ENCODE peak calls at places on chromosomes 13 and 19, in four cellular contexts. D, B, N and O are unnamed samples.

GRCh38 chr13:113723400-113724015 is 35.5 kb upstream of the TMEM255B start:
- DNase-seq in D (peak; percentile 22), B (no peak), N (no peak), O (no peak)

GRCh38 chr19:2733930-2734588 is 5.8 kb downstream of the SLC39A3 start:
- DNase-seq in D (no peak), B (no peak), N (no peak), O (no peak)

GRCh38 chr19:7657047-7657779 is 11.6 kb upstream of the RETN start:
- DNase-seq in D (no peak), B (no peak), N (no peak), O (no peak)

GRCh38 chr13:36559388-36559787 is 114.4 kb upstream of the SERTM1 start:
- DNase-seq in D (no peak), B (no peak), N (no peak), O (no peak)

GRCh38 chr13:110916671-110917142 is 1.8 kb upstream of the ANKRD10 start:
- DNase-seq in D (no peak), B (no peak), N (no peak), O (no peak)

GRCh38 chr13:59950201-59950730 is 213.5 kb downstream of the DIAPH3 start:
- DNase-seq in D (no peak), B (no peak), N (no peak), O (no peak)

GRCh38 chr19:1250374-1251232 is 2.2 kb downstream of the MIDN start:
- DNase-seq in D (peak; percentile 73), B (peak; percentile 74), N (peak; percentile 74), O (no peak)

GRCh38 chr13:58018020-58018419 is 386.5 kb downstream of the PCDH17 start:
- DNase-seq in D (no peak), B (no peak), N (no peak), O (no peak)

GRCh38 chr19:18232540-18233223 is 6.4 kb upstream of the PDE4C start:
- DNase-seq in D (no peak), B (no peak), N (no peak), O (no peak)

GRCh38 chr13:31001647-31002046 is 69.2 kb downstream of the TEX26 start:
- DNase-seq in D (no peak), B (no peak), N (no peak), O (no peak)

GRCh38 chr13:65600702-65601101 is 1629.4 kb downstream of the PCDH9 start:
- DNase-seq in D (no peak), B (no peak), N (no peak), O (no peak)

GRCh38 chr19:52786078-52786463 is 520 bp downstream of the ZNF600 start:
- DNase-seq in D (peak; percentile 59), B (no peak), N (no peak), O (no peak)

GRCh38 chr13:61728468-61728867 is 312.8 kb upstream of the PCDH20 start:
- DNase-seq in D (no peak), B (no peak), N (no peak), O (no peak)

GRCh38 chr19:13022859-13023636 is 27.8 kb downstream of the NFIX start:
- DNase-seq in D (no peak), B (no peak), N (peak; percentile 87), O (peak; percentile 88)

GRCh38 chr13:35333157-35333556 is 143.3 kb downstream of the MAB21L1 start:
- DNase-seq in D (no peak), B (no peak), N (no peak), O (no peak)

GRCh38 chr19:6632002-6632621 is 37.8 kb downstream of the TNFSF14 start:
- DNase-seq in D (no peak), B (peak; percentile 92), N (no peak), O (no peak)

GRCh38 chr13:29503041-29503837 is 92.2 kb downstream of the SLC7A1 start:
- DNase-seq in D (no peak), B (no peak), N (no peak), O (no peak)

GRCh38 chr19:50318438-50318837 is 10.7 kb downstream of the KCNC3 start:
- DNase-seq in D (no peak), B (no peak), N (no peak), O (no peak)

GRCh38 chr13:75049936-75050335 is 432.0 kb downstream of the TBC1D4 start:
- DNase-seq in D (no peak), B (no peak), N (no peak), O (no peak)

GRCh38 chr19:5719274-5719960 is 529 bp downstream of the LONP1 start:
- DNase-seq in D (no peak), B (peak; percentile 52), N (no peak), O (no peak)

GRCh38 chr13:40776681-40777165 is 5.7 kb upstream of the MRPS31 start:
- DNase-seq in D (no peak), B (peak; percentile 67), N (no peak), O (no peak)

GRCh38 chr13:70023506-70023905 is 84.1 kb upstream of the ATXN8OS start:
- DNase-seq in D (no peak), B (no peak), N (no peak), O (no peak)

GRCh38 chr13:23506071-23506820 is 64.0 kb upstream of the TNFRSF19 start:
- DNase-seq in D (no peak), B (no peak), N (no peak), O (no peak)

GRCh38 chr13:44117351-44117750 is 237.6 kb downstream of the LACC1 start:
- DNase-seq in D (no peak), B (peak; percentile 24), N (no peak), O (no peak)

GRCh38 chr13:98478134-98479129 is 98.5 kb downstream of the STK24 start:
- DNase-seq in D (no peak), B (peak; percentile 6), N (no peak), O (no peak)

GRCh38 chr13:79481685-79482052 is 714 bp downstream of the NDFIP2 start:
- DNase-seq in D (no peak), B (peak; percentile 16), N (no peak), O (peak; percentile 22)

GRCh38 chr13:28558126-28558525 is 63.2 kb upstream of the FLT1 start:
- DNase-seq in D (no peak), B (no peak), N (no peak), O (no peak)

GRCh38 chr13:100301418-100301817 is 212.5 kb downstream of the PCCA start:
- DNase-seq in D (no peak), B (no peak), N (no peak), O (no peak)

GRCh38 chr13:75417647-75418046 is 64.3 kb downstream of the TBC1D4 start:
- DNase-seq in D (no peak), B (no peak), N (no peak), O (no peak)

GRCh38 chr19:38691938-38692457 is 44.5 kb downstream of the ACTN4 start:
- DNase-seq in D (peak; percentile 52), B (no peak), N (no peak), O (no peak)

GRCh38 chr19:52343548-52343947 is 7.5 kb downstream of the ZNF610 start:
- DNase-seq in D (no peak), B (peak; percentile 79), N (peak; percentile 20), O (no peak)

GRCh38 chr19:5480427-5480836 is 25.2 kb downstream of the ZNRF4 start:
- DNase-seq in D (no peak), B (peak; percentile 42), N (no peak), O (no peak)

GRCh38 chr13:23609414-23610186 is 39.4 kb downstream of the TNFRSF19 start:
- DNase-seq in D (no peak), B (no peak), N (no peak), O (no peak)

GRCh38 chr13:114035186-114035582 is 61.3 kb upstream of the C13orf46 start:
- DNase-seq in D (no peak), B (no peak), N (no peak), O (no peak)

GRCh38 chr19:1452802-1453524 is 3.0 kb downstream of the APC2 start:
- DNase-seq in D (no peak), B (no peak), N (no peak), O (no peak)

GRCh38 chr19:40862785-40863184 is 12.5 kb upstream of the CYP2A6 start:
- DNase-seq in D (no peak), B (no peak), N (no peak), O (no peak)

GRCh38 chr13:105395041-105395440 is 1140.4 kb downstream of the EFNB2 start:
- DNase-seq in D (no peak), B (no peak), N (no peak), O (no peak)

GRCh38 chr19:33278403-33279269 is 23.7 kb downstream of the CEBPA start:
- DNase-seq in D (no peak), B (no peak), N (no peak), O (peak; percentile 95)

GRCh38 chr19:4014541-4015491 is 7.3 kb downstream of the PIAS4 start:
- DNase-seq in D (peak; percentile 67), B (peak; percentile 14), N (peak; percentile 64), O (no peak)

DNA sequence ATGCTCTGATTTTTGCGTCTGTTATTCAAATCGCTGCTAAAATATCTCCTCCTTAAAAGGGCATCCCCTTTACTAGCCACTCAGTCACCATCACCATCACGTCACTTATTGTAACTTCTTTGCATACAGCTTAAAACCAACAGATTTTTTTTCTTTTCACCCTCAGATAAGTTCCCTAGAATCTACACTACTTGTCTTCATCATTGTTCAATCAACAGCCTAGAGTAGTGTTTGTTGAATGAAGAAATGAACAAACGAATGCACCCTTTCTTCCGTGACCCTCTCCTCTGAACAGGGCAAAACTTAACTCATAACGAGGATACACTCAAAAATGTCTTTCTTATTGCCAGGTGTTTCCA is 1.1 kb upstream of the AKAP11 start:
- DNase-seq in D (no peak), B (no peak), N (no peak), O (no peak)
- H3K27ac ChIP-seq in D (no peak overlapping the region), B (peak overlapping the region; percentile 75), N (peak overlapping the region; percentile 91), O (peak overlapping the region; percentile 84)

GRCh38 chr13:49421391-49421790 is 22.5 kb downstream of the CAB39L start:
- DNase-seq in D (no peak), B (peak; percentile 83), N (no peak), O (peak; percentile 61)
- TF ChIP-seq CTCF in D (no peak), B (peak; percentile 80), N (no peak), O (peak; percentile 44)

DNA sequence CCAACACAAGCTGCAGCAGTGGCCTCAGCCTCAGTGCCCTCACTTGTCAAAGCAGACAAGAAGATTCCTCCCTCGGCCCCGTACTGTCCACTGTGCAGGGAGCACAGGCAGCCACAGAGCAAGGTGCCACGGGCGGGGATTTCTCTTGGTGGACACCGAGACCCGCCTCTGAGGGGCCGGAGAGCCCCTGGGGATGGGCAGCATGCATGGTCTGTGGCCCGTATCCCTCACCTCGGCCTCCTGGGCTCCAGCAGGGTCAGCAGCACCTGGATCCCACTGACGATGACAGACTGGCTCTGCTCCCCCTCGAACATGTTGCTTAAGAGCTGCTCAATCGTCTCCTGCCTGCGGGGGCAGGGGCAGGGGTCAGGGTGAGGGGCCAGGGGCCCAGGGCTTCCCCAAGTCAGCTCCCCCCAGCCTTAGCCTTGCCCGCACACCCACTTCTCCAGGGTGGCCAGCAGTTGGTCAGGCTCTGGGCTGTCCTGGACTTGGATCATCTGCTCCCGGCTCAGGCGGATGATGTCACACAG is 13.4 kb upstream of the TMEM86B start:
- DNase-seq in D (peak; percentile 45), B (no peak), N (no peak), O (no peak)
- H3K36me3 ChIP-seq in D (peaks cover 5% of the 10 kb centered on the region), B (peaks cover 99% of the 10 kb centered on the region), N (peaks cover 97% of the 10 kb centered on the region), O (peaks cover 58% of the 10 kb centered on the region)

GRCh38 chr19:29662604-29663404 is 2.5 kb upstream of the PLEKHF1 start:
- DNase-seq in D (peak; percentile 69), B (no peak), N (peak; percentile 60), O (peak; percentile 35)
- H3K27ac ChIP-seq in D (peak overlapping the region; percentile 82), B (no peak overlapping the region), N (peak overlapping the region; percentile 98), O (peak overlapping the region; percentile 4)